ENCODE peak calls at places on chromosomes 12 and 14, in six cellular contexts. A, X, D, I, L and T are unnamed samples. For H3K36me3, the result is how much of the 10 kb centered on the place peaks cover.

GRCh38 chr14:95062220-95062619 is 95.1 kb downstream of the DICER1 start:
- DNase-seq in A (no peak), X (no peak), D (no peak), I (no peak), L (no peak), T (no peak)

GRCh38 chr12:92466391-92467305 is 236.1 kb upstream of the PLEKHG7 start:
- DNase-seq in A (no peak), X (no peak), D (peak), I (no peak), L (no peak), T (no peak)

GRCh38 chr14:104787736-104788532 is 7.6 kb downstream of the AKT1 start:
- DNase-seq in A (no peak), X (no peak), D (no peak), I (no peak), L (no peak), T (no peak)

GRCh38 chr14:103127356-103127755 is 4.1 kb downstream of the TNFAIP2 start:
- DNase-seq in A (no peak), X (no peak), D (no peak), I (no peak), L (no peak), T (no peak)

GRCh38 chr12:89370850-89371249 is 18.5 kb upstream of the DUSP6 start:
- DNase-seq in A (no peak), X (no peak), D (peak), I (no peak), L (no peak), T (peak)

GRCh38 chr12:45725631-45726593 is 3.6 kb upstream of the ARID2 start:
- DNase-seq in A (no peak), X (peak), D (peak), I (no peak), L (no peak), T (peak)

GRCh38 chr12:53976172-53976822 is 1.5 kb upstream of the HOTAIR start:
- DNase-seq in A (no peak), X (no peak), D (no peak), I (no peak), L (no peak), T (no peak)

GRCh38 chr12:89280833-89281533 is 71.3 kb downstream of the DUSP6 start:
- DNase-seq in A (no peak), X (no peak), D (no peak), I (no peak), L (no peak), T (peak)

GRCh38 chr14:26525057-26525456 is 72.8 kb downstream of the NOVA1 start:
- DNase-seq in A (no peak), X (no peak), D (no peak), I (no peak), L (no peak), T (no peak)

GRCh38 chr12:76201758-76202157 is 117.3 kb upstream of the NAP1L1 start:
- DNase-seq in A (no peak), X (no peak), D (peak), I (no peak), L (no peak), T (no peak)

GRCh38 chr12:124517260-124518050 is 50.0 kb downstream of the NCOR2 start:
- DNase-seq in A (peak), X (peak), D (no peak), I (peak), L (peak), T (peak)

GRCh38 chr12:103620395-103620794 is 33.3 kb downstream of the STAB2 start:
- DNase-seq in A (no peak), X (no peak), D (no peak), I (no peak), L (no peak), T (no peak)

GRCh38 chr12:6952860-6953416 is 1.8 kb downstream of the PTPN6 start:
- DNase-seq in A (no peak), X (no peak), D (no peak), I (no peak), L (no peak), T (no peak)

GRCh38 chr14:93033983-93034670 is 81.6 kb downstream of the ITPK1 start:
- DNase-seq in A (no peak), X (no peak), D (no peak), I (no peak), L (no peak), T (no peak)

GRCh38 chr14:94394594-94395305 is 6.3 kb upstream of the SERPINA1 start:
- DNase-seq in A (no peak), X (peak), D (peak), I (no peak), L (no peak), T (peak)

GRCh38 chr14:33098016-33098415 is 159.3 kb downstream of the NPAS3 start:
- DNase-seq in A (no peak), X (no peak), D (no peak), I (no peak), L (no peak), T (no peak)

GRCh38 chr12:51393676-51394545 is 2.7 kb upstream of the GALNT6 start:
- DNase-seq in A (no peak), X (no peak), D (peak), I (no peak), L (no peak), T (peak)

GRCh38 chr14:104250175-104250574 is 111.8 kb downstream of the KIF26A start:
- DNase-seq in A (no peak), X (no peak), D (no peak), I (no peak), L (no peak), T (no peak)

GRCh38 chr12:98227162-98227561 is 288.2 kb upstream of the TMPO start:
- DNase-seq in A (no peak), X (no peak), D (no peak), I (no peak), L (no peak), T (peak)

GRCh38 chr14:34502826-34503225 is 36.7 kb downstream of the EAPP start:
- DNase-seq in A (no peak), X (no peak), D (peak), I (no peak), L (no peak), T (no peak)

GRCh38 chr12:106269150-106269771 is 21.4 kb upstream of the CKAP4 start:
- DNase-seq in A (no peak), X (no peak), D (no peak), I (no peak), L (no peak), T (no peak)

GRCh38 chr14:70073924-70074566 is 114.7 kb downstream of the SLC8A3 start:
- DNase-seq in A (no peak), X (peak), D (no peak), I (no peak), L (peak), T (peak)

GRCh38 chr12:119980247-119980646 is 8.8 kb upstream of the BICDL1 start:
- DNase-seq in A (no peak), X (no peak), D (no peak), I (no peak), L (no peak), T (no peak)

GRCh38 chr14:78519863-78520262 is 349.7 kb downstream of the NRXN3 start:
- DNase-seq in A (no peak), X (peak), D (peak), I (no peak), L (no peak), T (peak)

GRCh38 chr12:131077931-131078391 is 124.3 kb downstream of the ADGRD1 start:
- DNase-seq in A (peak), X (no peak), D (no peak), I (no peak), L (peak), T (no peak)

GRCh38 chr12:130764475-130765185 is 48.5 kb upstream of the RIMBP2 start:
- DNase-seq in A (no peak), X (no peak), D (peak), I (no peak), L (no peak), T (peak)

GRCh38 chr12:82089369-82090121 is 268.6 kb downstream of the CCDC59 start:
- DNase-seq in A (no peak), X (peak), D (no peak), I (no peak), L (no peak), T (peak)

GRCh38 chr14:85409496-85410210 is 120.3 kb upstream of the FLRT2 start:
- DNase-seq in A (no peak), X (no peak), D (no peak), I (no peak), L (no peak), T (peak)

GRCh38 chr12:40075458-40075857 is 30.4 kb downstream of the SLC2A13 start:
- DNase-seq in A (no peak), X (no peak), D (no peak), I (no peak), L (no peak), T (no peak)

GRCh38 chr14:34462132-34462893 is at the start of gene SPTSSA:
- DNase-seq in A (peak), X (peak), D (peak), I (peak), L (peak), T (peak)

GRCh38 chr14:24928501-24928900 is 121.4 kb downstream of the STXBP6 start:
- DNase-seq in A (no peak), X (no peak), D (no peak), I (no peak), L (no peak), T (no peak)

GRCh38 chr14:89983375-89983774 is 27.6 kb downstream of the TDP1 start:
- DNase-seq in A (no peak), X (no peak), D (no peak), I (no peak), L (no peak), T (no peak)

GRCh38 chr12:54479421-54479820 is 6.0 kb upstream of the GTSF1 start:
- DNase-seq in A (no peak), X (no peak), D (peak), I (no peak), L (no peak), T (no peak)

GRCh38 chr12:22609501-22609900 is 15.5 kb upstream of the ETNK1 start:
- DNase-seq in A (no peak), X (no peak), D (no peak), I (no peak), L (no peak), T (no peak)

GRCh38 chr14:22538671-22539228 is 50.3 kb downstream of the DAD1 start:
- DNase-seq in A (no peak), X (no peak), D (no peak), I (no peak), L (no peak), T (no peak)

GRCh38 chr14:56300495-56300894 is 182.3 kb downstream of the PELI2 start:
- DNase-seq in A (no peak), X (no peak), D (peak), I (no peak), L (no peak), T (no peak)

GRCh38 chr14:96053600-96054381 is 14.6 kb downstream of the C14orf132 start:
- DNase-seq in A (no peak), X (peak), D (peak), I (peak), L (no peak), T (peak)

GRCh38 chr14:92844220-92844619 is 50.1 kb downstream of the GOLGA5 start:
- DNase-seq in A (no peak), X (no peak), D (no peak), I (no peak), L (no peak), T (peak)

GRCh38 chr14:38209572-38210159 is 2.0 kb downstream of the SSTR1 start:
- DNase-seq in A (no peak), X (no peak), D (no peak), I (no peak), L (peak), T (no peak)

GRCh38 chr14:38210168-38210567 is 2.5 kb downstream of the SSTR1 start:
- DNase-seq in A (no peak), X (peak), D (no peak), I (no peak), L (peak), T (peak)

GRCh38 chr14:38211258-38211735 is 3.6 kb downstream of the SSTR1 start:
- DNase-seq in A (no peak), X (peak), D (no peak), I (no peak), L (no peak), T (no peak)

GRCh38 chr14:38208825-38209562 is 1.3 kb downstream of the SSTR1 start:
- DNase-seq in A (no peak), X (peak), D (peak), I (no peak), L (peak), T (no peak)

DNA sequence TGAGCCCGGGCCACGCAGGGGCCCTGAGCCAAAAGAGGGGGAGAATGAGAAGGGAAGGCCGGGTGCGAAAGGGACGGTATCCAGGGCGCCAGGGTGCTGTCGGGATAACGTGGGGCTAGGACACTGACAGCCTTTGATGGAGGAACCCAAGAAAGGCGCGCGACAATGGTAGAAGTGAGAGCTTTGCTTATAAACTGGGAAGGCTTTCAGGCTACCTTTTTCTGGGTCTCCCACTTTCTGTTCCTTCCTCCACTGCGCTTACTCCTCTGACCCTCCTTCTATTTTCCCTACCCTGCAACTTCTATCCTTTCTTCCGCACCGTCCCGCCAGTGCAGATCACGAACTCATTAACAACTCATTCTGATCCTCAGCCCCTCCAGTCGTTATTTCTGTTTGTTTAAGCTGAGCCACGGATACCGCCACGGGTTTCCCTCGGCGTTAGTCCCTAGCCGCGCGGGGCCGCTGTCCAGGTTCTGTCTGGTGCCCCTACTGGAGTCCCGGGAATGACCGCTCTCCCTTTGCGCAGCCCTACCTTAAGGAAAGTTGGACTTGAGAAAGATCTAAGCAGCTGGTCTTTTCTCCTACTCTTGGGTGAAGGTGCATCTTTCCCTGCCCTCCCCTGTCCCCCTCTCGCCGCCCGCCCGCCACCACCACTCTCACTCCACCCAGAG is 3.0 kb downstream of the SSTR1 start:
- DNase-seq in A (no peak), X (peak), D (peak), I (no peak), L (peak), T (no peak)
- H3K4me3 ChIP-seq in A (no peak), X (peak), D (peak), I (peak), L (peak), T (no peak)

DNA sequence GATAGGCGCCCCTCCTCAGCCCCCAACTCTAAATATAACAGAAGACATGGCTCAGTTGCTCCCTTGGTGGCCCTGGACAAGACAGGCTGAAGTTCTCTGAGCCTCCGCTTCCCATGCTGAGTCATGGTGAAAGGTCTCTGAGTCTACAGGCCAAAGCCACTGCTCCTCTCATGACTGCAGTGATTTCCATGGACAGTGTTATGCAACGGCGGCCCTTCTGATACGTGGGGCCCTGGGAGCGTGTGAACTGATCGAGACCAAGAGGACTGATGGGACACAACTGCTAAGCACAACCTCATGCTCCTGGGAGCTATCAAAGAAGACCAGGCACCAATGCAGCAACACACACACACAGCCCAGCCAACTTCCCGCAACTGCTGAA is 10.6 kb upstream of the ACTR6 start:
- DNase-seq in A (no peak), X (no peak), D (no peak), I (no peak), L (no peak), T (no peak)
- H3K36me3 ChIP-seq in A (under half), X (under half), D (under half), I (under half), L (under half), T (under half)

GRCh38 chr12:70982991-70983390 is 62.5 kb upstream of the PTPRR start:
- DNase-seq in A (no peak), X (no peak), D (peak), I (no peak), L (no peak), T (no peak)
- H3K4me3 ChIP-seq in A (no peak), X (no peak), D (no peak), I (no peak), L (no peak), T (no peak)

GRCh38 chr14:99904506-99904905 is 111.3 kb downstream of the EML1 start:
- DNase-seq in A (no peak), X (no peak), D (no peak), I (no peak), L (no peak), T (no peak)
- H3K36me3 ChIP-seq in A (under half), X (under half), D (under half), I (under half), L (under half), T (under half)

GRCh38 chr12:114762490-114763110 is 78.6 kb upstream of the TBX3 start:
- DNase-seq in A (no peak), X (no peak), D (no peak), I (no peak), L (no peak), T (no peak)
- H3K4me3 ChIP-seq in A (no peak), X (no peak), D (no peak), I (no peak), L (no peak), T (no peak)

GRCh38 chr14:55157080-55157479 is 28.0 kb downstream of the LGALS3 start:
- DNase-seq in A (no peak), X (no peak), D (no peak), I (no peak), L (no peak), T (no peak)

GRCh38 chr14:55158412-55158811 is 29.4 kb downstream of the LGALS3 start:
- DNase-seq in A (no peak), X (no peak), D (no peak), I (no peak), L (no peak), T (no peak)

GRCh38 chr14:55160989-55161388 is 30.4 kb downstream of the DLGAP5 start:
- DNase-seq in A (no peak), X (peak), D (peak), I (no peak), L (no peak), T (peak)
- H3K36me3 ChIP-seq in A (under half), X (under half), D (under half), I (under half), L (under half), T (under half)